ENCODE peak calls at places on chromosomes 13 and 19, in four cellular contexts. M is GM20000, O is RWPE1, V is A549. L is an unnamed sample.

GRCh38 chr13:50730496-50731171 is 112.9 kb downstream of the DLEU7 start:
- DNase-seq in M (no peak), O (no peak), V (no peak), L (no peak)

GRCh38 chr13:51636349-51636890 is 52.2 kb downstream of the WDFY2 start:
- DNase-seq in M (no peak), O (no peak), V (no peak), L (no peak)

GRCh38 chr19:36009220-36009619 is 607 bp upstream of the SYNE4 start:
- DNase-seq in M (peak; percentile 83), O (peak; percentile 57), V (peak; percentile 84), L (peak; percentile 79)

GRCh38 chr19:33780746-33781145 is 15.9 kb upstream of the KCTD15 start:
- DNase-seq in M (no peak), O (no peak), V (no peak), L (peak; percentile 76)

GRCh38 chr13:71254384-71254783 is 612.6 kb downstream of the DACH1 start:
- DNase-seq in M (no peak), O (no peak), V (no peak), L (no peak)

GRCh38 chr13:111251646-111252448 is 68.6 kb upstream of the TEX29 start:
- DNase-seq in M (no peak), O (no peak), V (no peak), L (no peak)

GRCh38 chr13:98228661-98229349 is 51.7 kb upstream of the RNF113B start:
- DNase-seq in M (no peak), O (no peak), V (no peak), L (no peak)

GRCh38 chr13:30739646-30740642 is 4.6 kb downstream of the ALOX5AP start:
- DNase-seq in M (peak; percentile 60), O (peak; percentile 81), V (peak; percentile 12), L (no peak)

GRCh38 chr13:27704681-27705080 is 83.0 kb downstream of the POLR1D start:
- DNase-seq in M (no peak), O (no peak), V (no peak), L (no peak)

GRCh38 chr13:36815069-36815468 is 4.0 kb upstream of the RFXAP start:
- DNase-seq in M (no peak), O (no peak), V (no peak), L (no peak)

GRCh38 chr13:21010621-21011020 is 50.8 kb downstream of the LATS2 start:
- DNase-seq in M (no peak), O (peak; percentile 34), V (no peak), L (no peak)

GRCh38 chr19:41371541-41371940 is 4.8 kb upstream of the TMEM91 start:
- DNase-seq in M (no peak), O (no peak), V (no peak), L (no peak)

GRCh38 chr19:4641132-4641531 is 1.8 kb downstream of the TNFAIP8L1 start:
- DNase-seq in M (peak; percentile 2), O (peak; percentile 30), V (no peak), L (no peak)

GRCh38 chr19:38162094-38162493 is 61.9 kb downstream of the DPF1 start:
- DNase-seq in M (no peak), O (peak; percentile 73), V (no peak), L (no peak)

GRCh38 chr13:31433756-31434155 is 234.0 kb downstream of the B3GLCT start:
- DNase-seq in M (no peak), O (no peak), V (no peak), L (no peak)

GRCh38 chr13:20181180-20181579 is 11.6 kb downstream of the GJB2 start:
- DNase-seq in M (no peak), O (no peak), V (no peak), L (no peak)

GRCh38 chr19:41089955-41090354 is 1.7 kb downstream of the CYP2A13 start:
- DNase-seq in M (peak; percentile 1), O (no peak), V (no peak), L (no peak)

GRCh38 chr13:52010890-52011689 is at the start of gene ATP7B:
- DNase-seq in M (peak; percentile 30), O (peak; percentile 17), V (peak; percentile 31), L (no peak)

GRCh38 chr13:105365831-105366230 is 1169.6 kb downstream of the EFNB2 start:
- DNase-seq in M (no peak), O (no peak), V (no peak), L (no peak)

GRCh38 chr13:34657716-34658115 is 284.4 kb upstream of the NBEA start:
- DNase-seq in M (no peak), O (peak; percentile 32), V (peak; percentile 7), L (no peak)

GRCh38 chr19:4278926-4279529 is at the start of gene SHD:
- DNase-seq in M (no peak), O (no peak), V (no peak), L (no peak)

GRCh38 chr13:36345438-36346221 is 564 bp downstream of the SPART start:
- DNase-seq in M (peak; percentile 10), O (peak; percentile 58), V (peak; percentile 14), L (no peak)

GRCh38 chr13:102680842-102681725 is 13.8 kb downstream of the METTL21C start:
- DNase-seq in M (no peak), O (no peak), V (no peak), L (no peak)

GRCh38 chr13:44004881-44005280 is 125.2 kb downstream of the LACC1 start:
- DNase-seq in M (no peak), O (peak; percentile 57), V (no peak), L (no peak)

GRCh38 chr13:73618275-73618865 is 515.8 kb downstream of the KLF12 start:
- DNase-seq in M (no peak), O (no peak), V (peak; percentile 18), L (no peak)

GRCh38 chr13:48542138-48542537 is 9.3 kb upstream of the RCBTB2 start:
- DNase-seq in M (no peak), O (no peak), V (no peak), L (no peak)

GRCh38 chr13:48547663-48548092 is 14.8 kb upstream of the RCBTB2 start:
- DNase-seq in M (no peak), O (no peak), V (no peak), L (no peak)

GRCh38 chr13:48539550-48539949 is 6.7 kb upstream of the RCBTB2 start:
- DNase-seq in M (no peak), O (no peak), V (no peak), L (no peak)

GRCh38 chr13:48545608-48546007 is 12.7 kb upstream of the RCBTB2 start:
- DNase-seq in M (no peak), O (no peak), V (no peak), L (no peak)

GRCh38 chr13:48542581-48543341 is 9.9 kb upstream of the RCBTB2 start:
- DNase-seq in M (no peak), O (no peak), V (no peak), L (no peak)
- TF ChIP-seq CTCF in M (no peak), O (no peak), V (no peak), L (no peak)

GRCh38 chr19:14400913-14401312 is 18.2 kb downstream of the DDX39A start:
- DNase-seq in M (peak; percentile 8), O (no peak), V (no peak), L (no peak)
- TF ChIP-seq CTCF in M (no peak), O (no peak), V (no peak), L (no peak)

GRCh38 chr19:56934438-56935090 is 94.0 kb upstream of the PEG3 start:
- DNase-seq in M (no peak), O (no peak), V (no peak), L (no peak)
- TF ChIP-seq CTCF in M (no peak), O (no peak), V (no peak), L (no peak)

GRCh38 chr19:42872608-42873007 is 6.9 kb downstream of the PSG1 start:
- DNase-seq in M (no peak), O (no peak), V (no peak), L (no peak)
- TF ChIP-seq CTCF in M (no peak), O (no peak), V (no peak), L (no peak)

DNA sequence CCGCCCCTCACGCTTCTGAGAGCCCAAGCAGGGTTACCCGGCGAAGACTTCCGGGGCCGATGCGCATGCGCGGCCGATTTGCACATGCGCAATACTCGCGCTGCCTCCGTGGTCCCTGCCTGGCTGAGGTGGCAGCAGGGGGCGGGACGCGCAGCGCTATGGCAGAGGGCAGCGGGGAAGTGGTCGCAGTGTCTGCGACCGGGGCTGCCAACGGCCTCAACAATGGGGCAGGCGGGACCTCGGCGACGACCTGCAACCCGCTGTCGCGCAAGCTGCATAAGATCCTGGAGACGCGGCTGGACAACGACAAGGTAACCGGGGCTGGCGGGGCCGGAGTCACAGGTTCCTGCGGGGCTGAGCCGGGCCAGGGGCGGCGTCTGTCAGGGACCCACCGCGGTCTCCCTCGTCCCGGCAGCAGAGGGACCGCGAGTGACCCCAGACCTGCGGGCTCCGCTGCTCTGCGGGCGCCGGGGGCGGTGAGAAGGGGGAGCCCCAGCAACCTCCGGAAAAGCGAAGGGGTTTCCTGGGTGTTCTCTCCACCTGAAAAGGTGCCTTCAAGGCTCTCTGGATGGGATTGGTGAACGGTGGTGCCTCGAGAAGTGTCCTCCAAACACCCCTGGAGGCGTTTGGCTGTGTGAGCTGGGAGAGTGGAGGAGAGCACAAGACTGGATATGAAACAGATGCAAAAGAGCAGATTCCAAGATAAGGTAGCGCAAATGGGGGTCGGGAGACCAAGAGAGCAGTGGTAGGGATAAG is at the start of gene COG6:
- DNase-seq in M (peak; percentile 90), O (peak; percentile 83), V (peak; percentile 54), L (peak; percentile 55)
- TF ChIP-seq CTCF in M (no peak), O (no peak), V (no peak), L (peak; percentile 8)

GRCh38 chr13:45728759-45729158 is 26.6 kb downstream of the CBY2 start:
- DNase-seq in M (peak; percentile 37), O (peak; percentile 23), V (peak; percentile 14), L (no peak)
- TF ChIP-seq CTCF in M (peak; percentile 18), O (peak; percentile 15), V (no peak), L (no peak)

GRCh38 chr19:51586799-51587198 is 15.7 kb downstream of the ZNF175 start:
- DNase-seq in M (no peak), O (no peak), V (no peak), L (no peak)

GRCh38 chr19:51592521-51592920 is 21.4 kb downstream of the ZNF175 start:
- DNase-seq in M (no peak), O (no peak), V (no peak), L (no peak)

GRCh38 chr19:51590441-51590840 is 19.4 kb downstream of the ZNF175 start:
- DNase-seq in M (no peak), O (no peak), V (no peak), L (no peak)

GRCh38 chr19:51587264-51588191 is 16.4 kb downstream of the ZNF175 start:
- DNase-seq in M (no peak), O (no peak), V (no peak), L (no peak)

DNA sequence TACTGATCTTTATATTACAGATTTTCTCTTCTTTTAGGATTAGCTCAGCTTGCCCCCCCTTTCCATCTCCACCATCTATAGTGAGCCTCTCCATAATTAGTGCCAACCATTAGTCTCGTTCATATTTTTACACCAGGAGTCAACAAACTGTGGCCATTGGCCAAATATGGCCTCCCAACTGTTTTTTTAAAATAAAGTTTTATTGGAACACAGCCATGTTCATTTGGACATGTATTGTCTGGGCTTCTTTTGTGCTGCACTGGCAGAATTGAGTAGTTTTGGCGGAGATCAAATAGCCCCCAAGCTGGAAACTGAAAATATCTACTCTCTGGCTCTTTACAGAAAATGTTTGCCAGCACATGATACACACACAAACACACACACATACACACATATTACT is 18.4 kb downstream of the ZNF175 start:
- DNase-seq in M (no peak), O (no peak), V (no peak), L (no peak)
- TF ChIP-seq CTCF in M (no peak), O (no peak), V (no peak), L (no peak)